ENCODE peak calls at places on chromosome 18, in seven cellular contexts. L, Y, G, P, Z, A and J are unnamed samples.

GRCh38 chr18:911025-911424 is 6.4 kb downstream of the ADCYAP1 start:
- DNase-seq in Z (no peak), L (no peak), Y (no peak), P (no peak), G (no peak), A (no peak), J (no peak)

GRCh38 chr18:68667121-68667520 is 47.8 kb downstream of the TMX3 start:
- DNase-seq in A (no peak), G (peak; percentile 31), L (no peak), Y (peak; percentile 45), P (no peak), Z (no peak), J (no peak)

GRCh38 chr18:26909599-26910290 is 44.2 kb upstream of the AQP4 start:
- DNase-seq in A (no peak), Y (no peak), L (no peak), P (no peak), Z (no peak), G (no peak), J (no peak)

GRCh38 chr18:76445741-76446232 is 49.3 kb downstream of the ZNF516 start:
- DNase-seq in Y (no peak), Z (no peak), L (no peak), A (no peak), G (no peak), P (no peak), J (peak; percentile 75)

GRCh38 chr18:26279428-26279827 is 53.2 kb downstream of the TAF4B start:
- DNase-seq in Y (no peak), A (no peak), Z (no peak), P (no peak), L (no peak), G (no peak), J (no peak)

GRCh38 chr18:29251681-29252080 is 1074.8 kb upstream of the CDH2 start:
- DNase-seq in Z (no peak), G (no peak), P (no peak), A (no peak), L (no peak), Y (no peak), J (no peak)

GRCh38 chr18:56562479-56562878 is 75.9 kb downstream of the TXNL1 start:
- DNase-seq in A (no peak), P (no peak), Y (no peak), L (no peak), Z (no peak), G (no peak), J (no peak)

GRCh38 chr18:49238433-49239042 is 221.9 kb downstream of the DYM start:
- DNase-seq in A (peak; percentile 28), L (no peak), Z (peak; percentile 57), G (peak; percentile 30), P (no peak), Y (peak; percentile 69), J (no peak)

GRCh38 chr18:47737198-47737830 is 193.1 kb downstream of the SMAD2 start:
- DNase-seq in Y (no peak), Z (no peak), L (no peak), G (no peak), A (no peak), P (no peak), J (peak; percentile 78)

GRCh38 chr18:41126541-41127235 is 828.3 kb upstream of the PIK3C3 start:
- DNase-seq in P (no peak), Y (peak; percentile 83), A (no peak), L (no peak), Z (no peak), G (peak; percentile 73), J (no peak)

GRCh38 chr18:13178976-13179375 is 39.6 kb upstream of the LDLRAD4 start:
- DNase-seq in G (no peak), L (no peak), A (no peak), Z (no peak), P (no peak), Y (no peak), J (no peak)

GRCh38 chr18:47413327-47413726 is 161.9 kb upstream of the SKOR2 start:
- DNase-seq in L (no peak), Y (no peak), A (peak; percentile 26), P (no peak), Z (no peak), G (peak; percentile 17), J (no peak)

GRCh38 chr18:57050314-57050949 is 96.5 kb upstream of the BOD1L2 start:
- DNase-seq in L (no peak), P (peak; percentile 78), A (peak; percentile 46), Z (no peak), Y (no peak), G (no peak), J (no peak)

GRCh38 chr18:44051088-44051487 is 629.6 kb upstream of the SETBP1 start:
- DNase-seq in L (no peak), Z (peak; percentile 36), P (no peak), Y (no peak), A (no peak), G (no peak), J (no peak)

GRCh38 chr18:74139888-74140287 is 7.7 kb downstream of the FBXO15 start:
- DNase-seq in A (no peak), L (peak; percentile 38), Y (peak; percentile 68), G (peak; percentile 34), Z (no peak), P (no peak), J (no peak)

DNA sequence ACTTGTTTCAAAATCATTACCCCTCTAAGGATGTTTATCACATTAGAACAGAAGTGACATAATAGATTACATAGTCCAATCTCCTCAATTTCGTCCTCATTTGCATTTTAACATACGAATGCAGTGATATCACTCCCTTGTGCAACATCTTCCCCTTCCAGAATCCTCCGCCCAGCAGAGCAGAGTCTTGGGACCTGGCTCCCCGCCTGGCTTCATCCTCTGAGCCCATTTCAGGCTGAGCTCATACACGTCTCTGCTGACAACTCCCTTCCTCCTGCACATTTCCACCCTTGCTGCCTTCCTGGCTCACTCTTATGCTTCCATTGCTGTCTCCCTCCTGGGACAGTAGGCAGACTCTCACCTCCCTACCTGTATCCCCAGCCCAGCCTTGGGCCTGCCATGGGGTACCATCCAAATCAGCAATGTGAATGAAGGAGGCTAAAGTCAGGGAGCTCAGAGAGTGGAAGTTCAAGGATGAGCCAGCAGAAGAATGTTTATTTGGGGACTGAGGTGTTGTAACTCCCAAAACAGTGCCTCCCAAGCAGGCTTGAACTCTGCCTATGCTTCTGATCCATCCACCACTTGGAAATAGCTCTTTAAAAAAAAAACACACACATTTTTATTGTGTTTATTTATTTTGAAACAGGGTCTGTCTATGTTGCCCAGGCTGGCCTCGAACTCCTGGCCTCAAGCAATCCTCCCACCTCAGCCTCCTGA is 165.2 kb downstream of the TMEM200C start:
- DNase-seq in A (no peak), G (no peak), Y (no peak), Z (no peak), P (no peak), L (no peak), J (no peak)
- TF ChIP-seq CTCF in A (no peak), G (no peak), Y (no peak), Z (no peak), P (no peak), L (no peak), J (no peak)

DNA sequence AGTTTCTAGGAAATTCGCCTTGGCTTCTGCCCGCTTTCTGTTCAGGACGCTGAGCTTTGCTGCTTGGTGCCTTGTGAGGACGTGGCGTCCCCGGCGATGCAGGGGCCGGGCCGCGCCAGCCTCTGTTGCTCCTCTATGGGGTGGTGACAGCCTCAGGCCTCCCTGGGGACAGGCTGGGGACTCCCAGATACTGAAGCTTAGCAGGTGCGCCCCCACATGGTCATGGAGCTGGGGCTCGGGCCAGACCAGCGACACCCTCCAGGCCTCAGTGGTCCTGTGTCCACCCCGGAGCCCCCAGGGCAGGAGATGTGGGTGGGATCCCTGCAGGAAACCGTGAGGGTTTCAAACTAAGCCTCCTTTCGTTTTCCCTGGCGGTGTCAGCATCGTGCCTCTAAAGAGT is 29.2 kb downstream of the KCNG2 start:
- DNase-seq in G (no peak), P (no peak), L (no peak), Z (no peak), A (no peak), Y (no peak), J (peak; percentile 83)
- TF ChIP-seq CTCF in G (no peak), P (no peak), L (no peak), Z (peak; percentile 20), A (no peak), Y (no peak), J (no peak)

GRCh38 chr18:25042641-25043051 is 309.3 kb downstream of the ZNF521 start:
- DNase-seq in Z (no peak), A (peak; percentile 15), G (no peak), P (no peak), L (no peak), Y (no peak), J (no peak)

GRCh38 chr18:25044694-25045093 is 307.3 kb downstream of the ZNF521 start:
- DNase-seq in Y (no peak), Z (no peak), L (no peak), G (no peak), P (no peak), A (no peak), J (no peak)

GRCh38 chr18:25039781-25040180 is 312.2 kb downstream of the ZNF521 start:
- DNase-seq in Y (no peak), Z (no peak), P (no peak), L (no peak), G (no peak), A (no peak), J (no peak)

GRCh38 chr18:25047421-25047820 is 304.5 kb downstream of the ZNF521 start:
- DNase-seq in Z (no peak), Y (no peak), G (no peak), A (no peak), P (no peak), L (no peak), J (no peak)

DNA sequence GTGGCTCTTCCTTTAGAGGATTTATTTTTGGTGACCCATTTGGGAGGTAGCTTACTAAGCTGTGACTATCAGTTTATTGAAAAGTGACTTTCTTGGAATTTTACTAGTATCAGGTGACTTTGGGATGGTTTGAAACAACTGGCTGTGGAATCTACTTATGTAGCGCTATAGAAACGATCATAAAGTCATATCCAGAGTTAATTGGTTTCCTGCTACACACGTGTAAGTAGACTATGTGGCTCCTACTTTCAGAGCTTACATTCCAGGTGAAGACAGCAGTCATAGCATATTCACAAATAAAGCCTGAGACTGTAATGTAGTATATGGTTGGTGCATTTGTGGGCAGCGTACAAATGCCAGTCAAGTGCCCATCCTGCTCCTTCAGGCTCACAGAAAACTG is 308.9 kb downstream of the ZNF521 start:
- DNase-seq in L (no peak), A (no peak), P (no peak), G (no peak), Z (no peak), Y (no peak), J (no peak)
- TF ChIP-seq CTCF in L (no peak), A (no peak), P (no peak), G (no peak), Z (no peak), Y (no peak), J (no peak)

GRCh38 chr18:55382277-55382805 is 205.7 kb downstream of the TCF4 start:
- DNase-seq in P (no peak), A (no peak), G (no peak), Y (peak; percentile 18), Z (no peak), L (no peak), J (no peak)

GRCh38 chr18:55384115-55384514 is 203.9 kb downstream of the TCF4 start:
- DNase-seq in L (no peak), A (no peak), Y (no peak), P (no peak), G (no peak), Z (no peak), J (no peak)

GRCh38 chr18:55386545-55386944 is 201.4 kb downstream of the TCF4 start:
- DNase-seq in Z (no peak), L (no peak), A (no peak), G (no peak), P (no peak), Y (no peak), J (no peak)

GRCh38 chr18:55385770-55386169 is 202.2 kb downstream of the TCF4 start:
- DNase-seq in L (no peak), Y (no peak), P (no peak), G (no peak), A (no peak), Z (no peak), J (no peak)

GRCh38 chr18:55384551-55385275 is 203.3 kb downstream of the TCF4 start:
- DNase-seq in A (no peak), Y (peak; percentile 77), Z (peak; percentile 68), G (peak; percentile 48), L (peak; percentile 32), P (no peak), J (no peak)
- TF ChIP-seq CTCF in A (peak; percentile 44), Y (peak; percentile 84), Z (peak; percentile 85), G (peak; percentile 77), L (peak; percentile 43), P (peak; percentile 27), J (peak; percentile 63)